ENCODE peak calls at places on chromosomes 7 and 10, in four cellular contexts. One of them, this sample, is unnamed.

GRCh38 chr10:74177140-74177677 is 26.2 kb downstream of the ADK start:
- DNase-seq in endodermal cell: peak; percentile 59
- DNase-seq in adrenal gland: peak; percentile 58
- DNase-seq in psoas muscle: peak; percentile 39
- DNase-seq in this sample: no peak

GRCh38 chr7:42236266-42237161 is 495 bp downstream of the GLI3 start:
- DNase-seq in endodermal cell: peak; percentile 85
- DNase-seq in adrenal gland: peak; percentile 50
- DNase-seq in psoas muscle: peak; percentile 55
- DNase-seq in this sample: no peak

GRCh38 chr7:69018200-69018599 is 580.1 kb upstream of the AUTS2 start:
- DNase-seq in endodermal cell: peak; percentile 85
- DNase-seq in adrenal gland: no peak
- DNase-seq in psoas muscle: no peak
- DNase-seq in this sample: no peak

GRCh38 chr7:76189276-76189675 is 12.4 kb upstream of the SRRM3 start:
- DNase-seq in endodermal cell: no peak
- DNase-seq in adrenal gland: no peak
- DNase-seq in psoas muscle: no peak
- DNase-seq in this sample: no peak

GRCh38 chr7:151245360-151246160 is 2.9 kb downstream of the SMARCD3 start:
- DNase-seq in endodermal cell: peak; percentile 86
- DNase-seq in adrenal gland: peak; percentile 45
- DNase-seq in psoas muscle: peak; percentile 57
- DNase-seq in this sample: no peak

GRCh38 chr7:74324499-74325229 is 35.5 kb downstream of the CLIP2 start:
- DNase-seq in endodermal cell: no peak
- DNase-seq in adrenal gland: no peak
- DNase-seq in psoas muscle: no peak
- DNase-seq in this sample: no peak

GRCh38 chr10:34504534-34504933 is 310.6 kb downstream of the PARD3 start:
- DNase-seq in endodermal cell: peak; percentile 72
- DNase-seq in adrenal gland: peak; percentile 55
- DNase-seq in psoas muscle: no peak
- DNase-seq in this sample: no peak

GRCh38 chr10:109765838-109766237 is 157.5 kb downstream of the XPNPEP1 start:
- DNase-seq in endodermal cell: no peak
- DNase-seq in adrenal gland: no peak
- DNase-seq in psoas muscle: no peak
- DNase-seq in this sample: no peak

GRCh38 chr7:113087278-113087998 is 811 bp upstream of the GPR85 start:
- DNase-seq in endodermal cell: no peak
- DNase-seq in adrenal gland: no peak
- DNase-seq in psoas muscle: no peak
- DNase-seq in this sample: no peak

GRCh38 chr10:88254091-88254490 is 329.0 kb downstream of the RNLS start:
- DNase-seq in endodermal cell: no peak
- DNase-seq in adrenal gland: peak; percentile 40
- DNase-seq in psoas muscle: peak; percentile 46
- DNase-seq in this sample: no peak

GRCh38 chr7:150450491-150450992 is at the start of gene GIMAP8:
- DNase-seq in endodermal cell: peak; percentile 49
- DNase-seq in adrenal gland: peak; percentile 57
- DNase-seq in psoas muscle: peak; percentile 49
- DNase-seq in this sample: peak; percentile 74

GRCh38 chr7:4017785-4018184 is 664.3 kb upstream of the FOXK1 start:
- DNase-seq in endodermal cell: peak; percentile 14
- DNase-seq in adrenal gland: no peak
- DNase-seq in psoas muscle: no peak
- DNase-seq in this sample: no peak

GRCh38 chr7:79245623-79246249 is 207.7 kb downstream of the MAGI2 start:
- DNase-seq in endodermal cell: no peak
- DNase-seq in adrenal gland: no peak
- DNase-seq in psoas muscle: no peak
- DNase-seq in this sample: no peak

GRCh38 chr7:42315631-42316030 is 78.6 kb upstream of the GLI3 start:
- DNase-seq in endodermal cell: no peak
- DNase-seq in adrenal gland: no peak
- DNase-seq in psoas muscle: no peak
- DNase-seq in this sample: no peak

GRCh38 chr10:35195361-35196306 is 69.0 kb downstream of the CREM start:
- DNase-seq in endodermal cell: peak; percentile 77
- DNase-seq in adrenal gland: peak; percentile 89
- DNase-seq in psoas muscle: peak; percentile 48
- DNase-seq in this sample: peak; percentile 90

GRCh38 chr10:5900247-5900646 is 10.2 kb downstream of the FBH1 start:
- DNase-seq in endodermal cell: no peak
- DNase-seq in adrenal gland: no peak
- DNase-seq in psoas muscle: no peak
- DNase-seq in this sample: no peak

GRCh38 chr10:116864436-116864835 is 15.1 kb downstream of the ENO4 start:
- DNase-seq in endodermal cell: no peak
- DNase-seq in adrenal gland: no peak
- DNase-seq in psoas muscle: no peak
- DNase-seq in this sample: no peak

GRCh38 chr10:37871568-37872251 is 14.3 kb upstream of the ZNF248 start:
- DNase-seq in endodermal cell: no peak
- DNase-seq in adrenal gland: no peak
- DNase-seq in psoas muscle: no peak
- DNase-seq in this sample: no peak

GRCh38 chr10:69813632-69814031 is 11.9 kb downstream of the COL13A1 start:
- DNase-seq in endodermal cell: no peak
- DNase-seq in adrenal gland: no peak
- DNase-seq in psoas muscle: no peak
- DNase-seq in this sample: no peak

GRCh38 chr10:32771217-32771616 is 186.8 kb downstream of the ITGB1 start:
- DNase-seq in endodermal cell: no peak
- DNase-seq in adrenal gland: no peak
- DNase-seq in psoas muscle: no peak
- DNase-seq in this sample: no peak

GRCh38 chr10:1268856-1269255 is 212.7 kb downstream of the WDR37 start:
- DNase-seq in endodermal cell: peak; percentile 42
- DNase-seq in adrenal gland: no peak
- DNase-seq in psoas muscle: no peak
- DNase-seq in this sample: no peak

GRCh38 chr7:1544178-1544895 is 11.7 kb downstream of the TMEM184A start:
- DNase-seq in endodermal cell: peak; percentile 45
- DNase-seq in adrenal gland: no peak
- DNase-seq in psoas muscle: peak; percentile 27
- DNase-seq in this sample: no peak

GRCh38 chr10:89352039-89352597 is 24.3 kb downstream of the IFIT3 start:
- DNase-seq in endodermal cell: no peak
- DNase-seq in adrenal gland: peak; percentile 73
- DNase-seq in psoas muscle: no peak
- DNase-seq in this sample: peak; percentile 80

GRCh38 chr10:78717200-78717599 is 351.6 kb upstream of the ZMIZ1 start:
- DNase-seq in endodermal cell: no peak
- DNase-seq in adrenal gland: no peak
- DNase-seq in psoas muscle: peak; percentile 61
- DNase-seq in this sample: peak; percentile 63

GRCh38 chr7:79598351-79598750 is 144.9 kb upstream of the MAGI2 start:
- DNase-seq in endodermal cell: no peak
- DNase-seq in adrenal gland: no peak
- DNase-seq in psoas muscle: no peak
- DNase-seq in this sample: no peak

GRCh38 chr7:150479023-150479716 is 28.7 kb downstream of the GIMAP8 start:
- DNase-seq in endodermal cell: no peak
- DNase-seq in adrenal gland: no peak
- DNase-seq in psoas muscle: no peak
- DNase-seq in this sample: no peak

GRCh38 chr10:58892039-58892665 is 284.3 kb upstream of the PHYHIPL start:
- DNase-seq in endodermal cell: no peak
- DNase-seq in adrenal gland: peak; percentile 37
- DNase-seq in psoas muscle: no peak
- DNase-seq in this sample: no peak

GRCh38 chr7:45570797-45571196 is 3.4 kb upstream of the ADCY1 start:
- DNase-seq in endodermal cell: peak; percentile 16
- DNase-seq in adrenal gland: no peak
- DNase-seq in psoas muscle: no peak
- DNase-seq in this sample: no peak

GRCh38 chr10:677750-678661 is 11.5 kb downstream of the DIP2C start:
- DNase-seq in endodermal cell: peak; percentile 35
- DNase-seq in adrenal gland: no peak
- DNase-seq in psoas muscle: no peak
- DNase-seq in this sample: no peak

GRCh38 chr7:20191044-20191867 is 25.9 kb downstream of the MACC1 start:
- DNase-seq in endodermal cell: peak; percentile 47
- DNase-seq in adrenal gland: no peak
- DNase-seq in psoas muscle: no peak
- DNase-seq in this sample: no peak

GRCh38 chr7:39908973-39909372 is 41.1 kb upstream of the CDK13 start:
- DNase-seq in endodermal cell: no peak
- DNase-seq in adrenal gland: no peak
- DNase-seq in psoas muscle: no peak
- DNase-seq in this sample: no peak

GRCh38 chr10:102113261-102113955 is 6.8 kb downstream of the LDB1 start:
- DNase-seq in endodermal cell: peak; percentile 58
- DNase-seq in adrenal gland: no peak
- DNase-seq in psoas muscle: no peak
- DNase-seq in this sample: no peak
- H3K4me1 ChIP-seq in endodermal cell: peaks cover 6% of the 10 kb centered on the region
- H3K4me1 ChIP-seq in adrenal gland: peaks cover 58% of the 10 kb centered on the region
- H3K4me1 ChIP-seq in psoas muscle: peaks cover 54% of the 10 kb centered on the region
- H3K4me1 ChIP-seq in this sample: no peaks in the 10 kb centered on the region

DNA sequence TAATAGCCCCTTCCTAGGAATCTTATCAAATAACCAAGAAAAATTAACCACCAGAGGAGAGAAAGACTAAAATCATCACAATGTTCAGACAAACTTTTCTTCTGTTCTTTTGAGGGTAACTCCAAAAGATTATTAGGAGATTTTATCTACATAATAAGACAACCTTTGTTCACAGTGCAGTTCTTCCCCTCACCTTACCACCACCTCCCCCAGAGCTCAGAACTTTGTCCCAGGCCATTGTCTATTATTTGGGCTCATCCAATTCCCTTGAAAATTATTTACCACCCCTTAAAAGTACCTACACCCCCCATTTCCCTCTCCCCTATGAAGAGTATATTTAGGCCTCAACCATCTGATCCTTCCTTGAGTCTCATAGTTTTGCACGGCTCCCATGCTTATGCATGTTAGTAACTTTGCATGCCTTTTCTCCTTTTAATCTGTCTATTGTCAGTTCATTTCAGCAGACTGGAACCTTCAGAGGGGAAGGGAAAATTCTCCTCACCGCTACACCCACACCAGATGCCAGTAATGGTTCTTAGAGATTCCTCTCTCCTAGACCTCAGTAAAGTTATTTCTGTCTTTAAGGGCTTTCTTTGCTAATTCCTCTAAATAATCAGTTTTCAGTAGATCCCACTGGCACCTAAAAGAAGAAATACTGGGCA is 234.9 kb downstream of the SKIDA1 start:
- DNase-seq in endodermal cell: no peak
- DNase-seq in adrenal gland: no peak
- DNase-seq in psoas muscle: no peak
- DNase-seq in this sample: no peak
- H3K4me3 ChIP-seq in endodermal cell: peak overlapping the region; percentile 84
- H3K4me3 ChIP-seq in adrenal gland: no peak overlapping the region
- H3K4me3 ChIP-seq in psoas muscle: no peak overlapping the region
- H3K4me3 ChIP-seq in this sample: no peak overlapping the region

GRCh38 chr7:100370303-100370702 is 3.0 kb upstream of the PILRA start:
- DNase-seq in endodermal cell: peak; percentile 80
- DNase-seq in adrenal gland: no peak
- DNase-seq in psoas muscle: no peak
- DNase-seq in this sample: no peak

GRCh38 chr7:100369105-100369504 is 4.2 kb upstream of the PILRA start:
- DNase-seq in endodermal cell: no peak
- DNase-seq in adrenal gland: peak; percentile 60
- DNase-seq in psoas muscle: peak; percentile 52
- DNase-seq in this sample: peak; percentile 71

GRCh38 chr7:100366411-100367250 is 6.7 kb upstream of the PILRA start:
- DNase-seq in endodermal cell: no peak
- DNase-seq in adrenal gland: no peak
- DNase-seq in psoas muscle: no peak
- DNase-seq in this sample: no peak

GRCh38 chr7:100367251-100367620 is 6.1 kb upstream of the PILRA start:
- DNase-seq in endodermal cell: no peak
- DNase-seq in adrenal gland: no peak
- DNase-seq in psoas muscle: no peak
- DNase-seq in this sample: no peak

DNA sequence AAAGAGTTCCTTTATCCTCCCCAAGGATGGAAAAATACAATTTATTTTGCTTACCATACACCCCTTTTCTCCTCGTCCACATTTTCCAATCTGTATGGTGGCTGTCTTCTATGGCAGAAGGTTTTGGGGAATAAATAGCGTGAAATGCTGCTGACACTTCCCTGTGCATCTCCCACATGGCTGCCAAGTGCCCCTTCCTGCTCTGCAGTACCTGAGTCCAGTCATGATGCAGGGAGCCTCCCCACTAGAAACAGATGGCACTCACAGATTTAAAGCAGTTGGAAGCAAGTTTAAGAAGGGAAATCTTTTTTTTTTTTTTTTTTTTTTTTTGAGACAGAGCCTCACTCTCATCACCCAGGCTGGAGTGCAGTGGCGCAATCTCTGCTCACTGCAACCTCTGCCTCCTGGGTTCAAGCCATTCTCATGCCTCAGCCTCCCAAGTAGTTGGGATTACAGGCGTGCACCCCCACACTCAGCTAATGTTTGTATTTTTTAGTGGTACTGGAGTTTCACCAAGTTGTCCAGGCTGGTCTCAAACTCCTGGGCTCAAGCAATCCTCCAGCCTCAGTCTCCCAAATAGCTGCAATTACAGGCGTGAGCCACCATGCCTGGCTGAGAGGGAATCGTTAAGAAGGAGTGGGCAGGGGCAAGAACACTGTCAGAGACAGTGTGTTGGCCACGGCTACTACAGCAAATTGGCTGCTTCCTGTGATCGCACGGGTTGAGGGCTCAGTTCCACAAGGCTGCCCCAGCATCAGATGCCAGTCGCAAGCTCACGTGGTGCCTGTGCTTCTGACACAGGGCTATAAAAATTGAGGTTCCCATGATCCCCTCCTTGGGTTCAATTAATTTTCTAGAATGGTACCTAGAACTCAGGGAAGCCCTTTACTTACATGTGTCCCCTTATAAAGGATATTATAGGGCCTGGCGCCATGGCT is 5.3 kb upstream of the PILRA start:
- DNase-seq in endodermal cell: no peak
- DNase-seq in adrenal gland: no peak
- DNase-seq in psoas muscle: no peak
- DNase-seq in this sample: no peak
- H3K27ac ChIP-seq in endodermal cell: no peak overlapping the region
- H3K27ac ChIP-seq in adrenal gland: peak overlapping the region; percentile 67
- H3K27ac ChIP-seq in psoas muscle: peak overlapping the region; percentile 30
- H3K27ac ChIP-seq in this sample: no peak overlapping the region

GRCh38 chr10:125057158-125058001 is 103.0 kb downstream of the CTBP2 start:
- DNase-seq in endodermal cell: no peak
- DNase-seq in adrenal gland: peak; percentile 59
- DNase-seq in psoas muscle: peak; percentile 59
- DNase-seq in this sample: peak; percentile 86

GRCh38 chr10:125052146-125052545 is 108.2 kb downstream of the CTBP2 start:
- DNase-seq in endodermal cell: no peak
- DNase-seq in adrenal gland: no peak
- DNase-seq in psoas muscle: no peak
- DNase-seq in this sample: no peak

GRCh38 chr10:125054216-125054615 is 106.1 kb downstream of the CTBP2 start:
- DNase-seq in endodermal cell: no peak
- DNase-seq in adrenal gland: no peak
- DNase-seq in psoas muscle: no peak
- DNase-seq in this sample: no peak

GRCh38 chr10:125056161-125057132 is 103.9 kb downstream of the CTBP2 start:
- DNase-seq in endodermal cell: no peak
- DNase-seq in adrenal gland: no peak
- DNase-seq in psoas muscle: no peak
- DNase-seq in this sample: no peak

GRCh38 chr10:125054664-125055273 is 105.6 kb downstream of the CTBP2 start:
- DNase-seq in endodermal cell: no peak
- DNase-seq in adrenal gland: no peak
- DNase-seq in psoas muscle: no peak
- DNase-seq in this sample: no peak
- H3K4me1 ChIP-seq in endodermal cell: peaks cover 15% of the 10 kb centered on the region
- H3K4me1 ChIP-seq in adrenal gland: peaks cover 55% of the 10 kb centered on the region
- H3K4me1 ChIP-seq in psoas muscle: peaks cover 82% of the 10 kb centered on the region
- H3K4me1 ChIP-seq in this sample: peaks cover 63% of the 10 kb centered on the region

This sample was measured in right atrium auricular region.